ENCODE peak calls at places on chromosomes 3 and 15, in four cellular contexts. O is ELR, N is kidney tubule cell, Y is GM12891. F is an unnamed sample.

GRCh38 chr3:151452346-151452745 is 8.5 kb downstream of the IGSF10 start:
- DNase-seq in O (no peak), Y (no peak), N (no peak), F (no peak)

GRCh38 chr3:194561306-194561974 is 71.8 kb downstream of the TMEM44 start:
- DNase-seq in N (peak; percentile 60), O (peak; percentile 98), Y (no peak), F (peak; percentile 63)

GRCh38 chr15:89863918-89864317 is 29.9 kb downstream of the AP3S2 start:
- DNase-seq in Y (no peak), N (no peak), O (no peak), F (no peak)

GRCh38 chr15:57019496-57020160 is 101.2 kb downstream of the TCF12 start:
- DNase-seq in N (peak; percentile 20), O (peak; percentile 67), Y (no peak), F (peak; percentile 11)

GRCh38 chr3:126147932-126148683 is 32.3 kb downstream of the ALDH1L1 start:
- DNase-seq in O (no peak), Y (no peak), N (no peak), F (no peak)

GRCh38 chr3:66763294-66763693 is 234.8 kb upstream of the KBTBD8 start:
- DNase-seq in O (peak; percentile 64), Y (no peak), N (no peak), F (no peak)

GRCh38 chr3:17979248-17979647 is 236.8 kb upstream of the TBC1D5 start:
- DNase-seq in Y (no peak), O (no peak), N (no peak), F (no peak)

GRCh38 chr15:58771621-58772235 is 626 bp downstream of the MINDY2 start:
- DNase-seq in O (peak; percentile 42), Y (peak; percentile 18), N (peak; percentile 52), F (peak; percentile 34)

GRCh38 chr15:65368300-65368617 is 9.5 kb downstream of the IGDCC3 start:
- DNase-seq in Y (no peak), N (no peak), O (no peak), F (no peak)

GRCh38 chr15:84142888-84143337 is 92.7 kb upstream of the GOLGA6L4 start:
- DNase-seq in Y (peak; percentile 22), O (peak; percentile 78), N (peak; percentile 69), F (peak; percentile 73)

GRCh38 chr3:139226731-139227130 is 117.1 kb upstream of the MRPS22 start:
- DNase-seq in O (no peak), N (peak; percentile 7), Y (no peak), F (no peak)

GRCh38 chr3:154972951-154973350 is 107.2 kb upstream of the MME start:
- DNase-seq in N (no peak), O (no peak), Y (no peak), F (no peak)

GRCh38 chr15:64843996-64844395 is 2.3 kb downstream of the PLEKHO2 start:
- DNase-seq in N (no peak), Y (no peak), O (no peak), F (no peak)

F was measured in hepatic stellate cell.